ENCODE peak calls at places on chromosomes 7 and 10, in four cellular contexts. Z is left lung, R is tibial nerve, S is neuronal stem cell. J is an unnamed sample. For H3K4me1, the result is how much of the 10 kb centered on the place peaks cover.

GRCh38 chr7:24241216-24241615 is 42.8 kb upstream of the NPY start:
- DNase-seq in R (no peak), S (no peak), Z (no peak), J (no peak)

GRCh38 chr10:62384057-62384446 is 9.9 kb downstream of the ZNF365 start:
- DNase-seq in Z (no peak), S (no peak), R (no peak), J (peak)

GRCh38 chr7:123624527-123625183 is 23.0 kb downstream of the ASB15 start:
- DNase-seq in S (no peak), R (peak), Z (peak), J (peak)

GRCh38 chr7:1979591-1980560 is 252.9 kb downstream of the MAD1L1 start:
- DNase-seq in Z (peak), S (no peak), R (no peak), J (no peak)

GRCh38 chr7:100247152-100247757 is 27.5 kb downstream of the PVRIG start:
- DNase-seq in S (no peak), R (no peak), Z (peak), J (no peak)

GRCh38 chr7:82805527-82805960 is 357.1 kb downstream of the PCLO start:
- DNase-seq in R (no peak), S (no peak), Z (no peak), J (no peak)

GRCh38 chr7:36003343-36003742 is 149.7 kb upstream of the EEPD1 start:
- DNase-seq in R (no peak), S (no peak), Z (no peak), J (no peak)

GRCh38 chr7:35004531-35005096 is 32.7 kb downstream of the DPY19L1 start:
- DNase-seq in Z (no peak), R (no peak), S (no peak), J (no peak)

GRCh38 chr10:20839141-20839540 is 58.0 kb downstream of the NEBL start:
- DNase-seq in Z (no peak), S (no peak), R (no peak), J (no peak)

GRCh38 chr7:81676813-81677212 is 93.0 kb downstream of the HGF start:
- DNase-seq in R (no peak), S (no peak), Z (no peak), J (no peak)

GRCh38 chr10:44006826-44007225 is 358.1 kb upstream of the ZNF32 start:
- DNase-seq in S (no peak), R (no peak), Z (no peak), J (no peak)

GRCh38 chr7:139522830-139523198 is 671 bp upstream of the CLEC2L start:
- DNase-seq in S (no peak), Z (no peak), R (no peak), J (no peak)

GRCh38 chr7:158432369-158433270 is 155.0 kb downstream of the PTPRN2 start:
- DNase-seq in R (no peak), S (no peak), Z (peak), J (no peak)

GRCh38 chr7:112167144-112167543 is 39.1 kb downstream of the DOCK4 start:
- DNase-seq in R (no peak), Z (no peak), S (no peak), J (no peak)

GRCh38 chr7:148935451-148935850 is 51.4 kb upstream of the EZH2 start:
- DNase-seq in R (no peak), Z (no peak), S (no peak), J (no peak)

GRCh38 chr7:133570321-133570720 is 317.4 kb downstream of the EXOC4 start:
- DNase-seq in R (no peak), S (no peak), Z (no peak), J (no peak)

GRCh38 chr10:28177944-28178637 is 124.8 kb downstream of the MPP7 start:
- DNase-seq in S (no peak), Z (no peak), R (no peak), J (peak)

DNA sequence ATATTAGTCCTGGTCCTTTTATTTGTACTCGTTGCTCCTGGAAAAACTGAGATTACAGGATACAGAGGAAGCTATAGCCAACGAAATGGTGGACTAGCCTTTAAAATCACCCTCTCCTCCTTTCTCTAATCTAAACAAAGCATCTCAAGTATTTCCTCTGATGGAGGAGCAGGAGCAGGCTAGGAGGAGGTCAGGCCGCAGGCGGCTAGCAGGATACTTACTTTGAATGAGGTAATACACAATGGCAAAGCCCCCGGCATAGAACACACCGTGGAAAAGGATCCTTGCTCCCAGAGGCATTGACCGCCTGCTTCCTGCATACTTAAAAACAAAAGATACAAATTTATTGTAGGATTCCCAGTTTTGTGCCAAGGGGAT is 64.4 kb downstream of the STK17A start:
- DNase-seq in Z (no peak), R (no peak), S (peak), J (no peak)
- H3K4me1 ChIP-seq in Z (half or more), R (half or more), S (under half), J (half or more)

GRCh38 chr10:30074101-30074500 is 14.7 kb upstream of the JCAD start:
- DNase-seq in R (no peak), Z (no peak), S (no peak), J (no peak)

GRCh38 chr10:30073045-30073766 is 13.8 kb upstream of the JCAD start:
- DNase-seq in S (no peak), R (no peak), Z (no peak), J (no peak)

GRCh38 chr10:30072068-30072467 is 12.7 kb upstream of the JCAD start:
- DNase-seq in Z (no peak), R (no peak), S (no peak), J (no peak)

GRCh38 chr10:30074933-30075332 is 15.5 kb upstream of the JCAD start:
- DNase-seq in Z (no peak), S (no peak), R (no peak), J (no peak)

GRCh38 chr10:30073767-30074060 is 14.3 kb upstream of the JCAD start:
- DNase-seq in Z (no peak), R (no peak), S (no peak), J (no peak)
- H3K27ac ChIP-seq in Z (no peak), R (no peak), S (no peak), J (no peak)

GRCh38 chr10:131747251-131747650 is 153.6 kb upstream of the PPP2R2D start:
- DNase-seq in R (no peak), Z (no peak), S (no peak), J (no peak)

GRCh38 chr10:131746241-131746711 is 154.5 kb upstream of the PPP2R2D start:
- DNase-seq in S (no peak), Z (no peak), R (no peak), J (no peak)

GRCh38 chr10:131745591-131745990 is 155.2 kb upstream of the PPP2R2D start:
- DNase-seq in Z (no peak), R (no peak), S (no peak), J (no peak)

GRCh38 chr10:131747791-131748190 is 153.0 kb upstream of the PPP2R2D start:
- DNase-seq in Z (no peak), S (no peak), R (no peak), J (no peak)

DNA sequence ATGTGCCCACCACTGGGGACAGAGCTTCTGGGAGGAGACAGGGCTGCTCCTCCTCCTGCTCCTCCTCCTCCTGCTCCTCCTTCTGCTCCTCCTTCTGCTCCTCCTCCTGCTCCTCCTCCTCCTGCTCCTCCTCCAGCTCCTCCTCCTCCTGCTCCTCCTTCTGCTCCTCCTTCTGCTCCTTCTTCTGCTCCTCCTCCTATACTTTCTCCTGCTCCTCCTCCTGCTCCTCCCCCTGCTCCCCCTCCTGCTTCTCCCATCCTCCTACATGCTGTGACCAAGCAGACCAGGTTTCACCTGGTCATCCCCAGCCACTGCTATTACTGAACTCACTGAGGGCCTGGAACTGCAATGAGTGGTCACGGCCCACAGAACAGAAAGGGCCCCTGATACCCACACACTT is 154.0 kb upstream of the PPP2R2D start:
- DNase-seq in Z (no peak), R (no peak), S (no peak), J (no peak)
- H3K4me1 ChIP-seq in Z (under half), R (under half), S (under half), J (under half)

GRCh38 chr7:122316467-122317394 is 12.2 kb upstream of the FEZF1 start:
- DNase-seq in Z (no peak), R (no peak), S (peak), J (no peak)
- H3K27ac ChIP-seq in Z (no peak), R (no peak), S (peak), J (no peak)

DNA sequence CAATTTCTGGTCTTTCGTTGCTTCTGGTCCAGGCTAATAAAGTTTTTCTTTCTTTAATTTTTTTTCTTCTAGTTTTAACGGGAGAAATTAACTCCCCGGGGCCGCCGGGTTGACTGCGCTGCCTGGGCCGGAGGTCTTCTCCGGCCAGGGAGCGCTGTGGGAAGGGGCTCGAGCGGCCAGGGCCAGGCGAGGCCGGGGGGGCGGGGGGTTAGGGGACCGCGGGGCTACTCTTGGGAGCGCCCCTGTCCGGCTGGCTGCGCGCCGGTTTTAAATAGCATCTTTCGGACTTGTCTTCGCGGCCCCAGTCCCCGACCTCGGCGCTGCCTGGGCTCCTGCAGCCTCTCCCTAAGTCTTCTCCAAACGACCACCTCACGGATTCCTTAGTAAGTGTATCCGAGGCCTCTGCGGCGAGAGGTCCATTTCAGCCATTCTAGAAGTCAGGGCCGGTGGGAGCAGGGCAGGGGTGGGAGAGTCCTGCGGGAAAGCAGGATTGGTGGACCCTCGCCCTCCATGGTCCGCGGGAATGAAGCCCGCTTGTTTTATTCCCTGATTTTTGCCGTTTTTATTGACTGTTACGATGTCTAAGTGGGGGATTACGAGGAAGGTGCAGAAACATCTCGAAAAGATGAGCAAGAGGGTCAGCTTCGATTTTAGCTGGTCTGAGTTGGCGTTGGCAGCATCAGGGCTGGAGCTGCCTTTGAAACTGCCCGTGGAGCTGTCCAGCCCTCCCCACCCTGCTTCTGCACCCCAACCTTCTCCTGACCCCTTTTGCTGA is 457 bp downstream of the PHF14 start:
- DNase-seq in R (peak), S (no peak), Z (no peak), J (no peak)
- H3K4me1 ChIP-seq in R (under half), S (under half), Z (under half), J (under half)

DNA sequence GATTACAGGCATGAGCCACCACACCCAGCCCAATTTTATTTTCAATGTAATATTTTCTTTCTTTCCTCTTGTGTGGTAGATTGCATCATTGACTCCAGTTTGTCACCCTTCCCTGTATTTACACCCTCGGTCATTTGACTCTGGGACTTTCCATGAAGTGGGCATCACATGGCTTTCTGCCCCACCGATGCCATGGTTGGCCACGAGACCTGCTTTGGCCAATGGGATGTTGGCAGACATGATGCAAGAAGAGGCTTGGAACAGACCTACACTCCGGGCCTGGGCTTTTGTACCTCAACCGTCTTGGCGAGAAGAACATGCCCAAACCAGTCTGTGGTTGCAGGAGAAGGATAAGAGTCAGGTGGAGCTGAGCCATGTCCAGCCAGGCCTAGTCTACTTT is 38.8 kb upstream of the CACUL1 start:
- DNase-seq in S (no peak), Z (peak), R (peak), J (no peak)
- H3K27ac ChIP-seq in S (no peak), Z (peak), R (no peak), J (no peak)

GRCh38 chr10:77510294-77510693 is 127.3 kb downstream of the KCNMA1 start:
- DNase-seq in R (no peak), Z (no peak), S (no peak), J (no peak)
- H3K4me1 ChIP-seq in R (under half), Z (under half), S (under half), J (under half)

J was measured in CD4-positive, CD25-positive, alpha-beta regulatory T cell.